ENCODE peak calls at places on chromosomes 2 and 18, in five cellular contexts. N is psoas muscle, A is BE2C, H is astrocyte, G is colonic mucosa. M is an unnamed sample. For H3K36me3 and H3K4me1, the result is how much of the 10 kb centered on the place peaks cover.

GRCh38 chr2:200742426-200742825 is 69.3 kb upstream of the BZW1 start:
- DNase-seq in G (no peak), A (no peak), N (peak), H (peak), M (peak)

GRCh38 chr2:120914839-120915521 is 179.3 kb downstream of the GLI2 start:
- DNase-seq in H (peak), N (peak), A (peak), G (peak), M (peak)

GRCh38 chr2:69278366-69278765 is 108.7 kb downstream of the GFPT1 start:
- DNase-seq in H (no peak), G (no peak), N (no peak), A (no peak), M (no peak)

GRCh38 chr2:229407170-229407569 is 136.1 kb upstream of the PID1 start:
- DNase-seq in G (peak), H (peak), A (no peak), N (peak), M (peak)

GRCh38 chr2:128361376-128362131 is 42.9 kb upstream of the HS6ST1 start:
- DNase-seq in A (no peak), N (no peak), H (no peak), G (no peak), M (no peak)

GRCh38 chr2:197191177-197191947 is 119.2 kb downstream of the ANKRD44 start:
- DNase-seq in G (no peak), A (no peak), N (no peak), H (no peak), M (no peak)

GRCh38 chr18:32545631-32546030 is 74.9 kb upstream of the GAREM1 start:
- DNase-seq in A (no peak), H (no peak), N (no peak), G (no peak), M (no peak)

GRCh38 chr18:79912409-79912991 is 39.0 kb downstream of the SLC66A2 start:
- DNase-seq in N (peak), H (peak), A (no peak), G (peak), M (no peak)

GRCh38 chr2:189363559-189363958 is 77.7 kb upstream of the WDR75 start:
- DNase-seq in N (no peak), A (no peak), H (peak), G (no peak), M (no peak)

GRCh38 chr2:172196768-172197322 is 94.1 kb upstream of the DLX2 start:
- DNase-seq in G (no peak), A (no peak), N (no peak), H (peak), M (no peak)

GRCh38 chr18:50806208-50806616 is 13.6 kb downstream of the MRO start:
- DNase-seq in N (no peak), A (no peak), G (no peak), H (no peak), M (no peak)

GRCh38 chr2:95284886-95285541 is 10.8 kb downstream of the PROM2 start:
- DNase-seq in H (no peak), A (no peak), G (no peak), N (no peak), M (no peak)

GRCh38 chr2:229273384-229274338 is 2.6 kb upstream of the PID1 start:
- DNase-seq in A (peak), H (peak), N (no peak), G (peak), M (no peak)

GRCh38 chr2:108193251-108193650 is 46.5 kb upstream of the SULT1C3 start:
- DNase-seq in N (no peak), G (no peak), H (no peak), A (no peak), M (no peak)

GRCh38 chr18:8972116-8972515 is 130.4 kb upstream of the NDUFV2 start:
- DNase-seq in G (no peak), H (no peak), A (no peak), N (no peak), M (no peak)

GRCh38 chr2:48474599-48475298 is 55.2 kb upstream of the STON1 start:
- DNase-seq in A (no peak), H (no peak), G (no peak), N (no peak), M (no peak)

GRCh38 chr2:29129586-29130281 is 14.5 kb downstream of the CLIP4 start:
- DNase-seq in A (no peak), H (no peak), N (no peak), G (no peak), M (no peak)
- H3K36me3 ChIP-seq in A (under half), H (under half), N (under half), G (under half), M (under half)

GRCh38 chr18:26549486-26550435 is 1.4 kb upstream of the KCTD1 start:
- DNase-seq in H (peak), G (peak), N (peak), A (peak), M (peak)
- H3K4me1 ChIP-seq in H (under half), G (under half), N (under half), A (under half), M (under half)

GRCh38 chr2:27663463-27664244 is at the start of the genes SLC4A1AP and SUPT7L:
- DNase-seq in N (peak), A (peak), H (peak), G (peak), M (peak)
- TF ChIP-seq CTCF in N (no peak), A (no peak), H (no peak), G (no peak), M (no peak)

GRCh38 chr2:206790311-206790935 is 25.0 kb downstream of the FASTKD2 start:
- DNase-seq in H (peak), A (no peak), G (no peak), N (no peak), M (no peak)

GRCh38 chr2:206783718-206784117 is 18.3 kb downstream of the FASTKD2 start:
- DNase-seq in G (no peak), N (no peak), A (peak), H (no peak), M (no peak)

GRCh38 chr2:206780671-206781070 is 15.3 kb downstream of the FASTKD2 start:
- DNase-seq in N (no peak), G (no peak), H (no peak), A (no peak), M (no peak)

DNA sequence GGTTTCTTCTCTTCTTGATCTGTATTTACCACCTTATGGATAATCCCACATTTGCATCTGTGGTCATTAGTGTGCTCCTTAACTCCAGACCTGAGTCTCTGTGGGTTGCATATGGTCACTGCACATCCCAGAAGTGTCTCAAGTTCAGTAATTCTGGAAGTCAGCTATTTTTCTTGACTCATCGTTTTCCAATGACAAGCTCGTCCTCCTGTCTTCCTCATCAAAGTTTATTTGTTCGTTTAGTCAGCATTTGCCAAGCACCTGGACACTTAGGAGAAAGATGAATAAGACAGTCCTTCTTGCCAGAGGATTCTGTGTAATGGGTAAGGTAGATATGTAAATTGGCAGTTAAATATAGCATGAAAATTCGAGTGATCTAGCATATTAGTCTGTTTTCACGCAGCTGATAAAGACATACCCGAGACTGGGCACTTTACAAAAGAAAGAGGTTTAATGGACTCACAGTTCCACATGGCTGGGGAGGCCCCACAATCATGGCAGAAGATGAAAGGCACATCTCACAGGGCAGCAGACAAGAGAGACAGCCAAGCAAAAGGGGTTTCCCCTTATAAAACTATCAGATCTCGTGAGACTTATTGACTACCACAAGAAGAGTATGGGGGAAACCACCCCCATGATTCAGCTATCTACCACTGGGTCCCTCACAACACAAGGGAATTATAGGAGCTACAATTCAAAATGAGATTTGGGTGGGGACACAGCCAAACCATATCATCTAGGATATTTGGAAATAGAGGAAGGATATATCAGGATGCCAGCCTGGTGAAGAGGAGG is 19.4 kb downstream of the FASTKD2 start:
- DNase-seq in A (no peak), G (no peak), N (no peak), H (no peak), M (no peak)
- H3K36me3 ChIP-seq in A (half or more), G (under half), N (half or more), H (under half), M (half or more)

GRCh38 chr2:101115664-101116063 is 35.5 kb downstream of the TBC1D8 start:
- DNase-seq in H (no peak), N (no peak), A (no peak), G (no peak), M (no peak)
- H3K4me1 ChIP-seq in H (under half), N (half or more), A (under half), G (under half), M (half or more)

GRCh38 chr2:36361396-36361795 is 5.8 kb downstream of the CRIM1 start:
- DNase-seq in G (no peak), A (no peak), H (peak), N (no peak), M (no peak)
- TF ChIP-seq CTCF in G (no peak), A (no peak), H (no peak), N (no peak), M (no peak)

DNA sequence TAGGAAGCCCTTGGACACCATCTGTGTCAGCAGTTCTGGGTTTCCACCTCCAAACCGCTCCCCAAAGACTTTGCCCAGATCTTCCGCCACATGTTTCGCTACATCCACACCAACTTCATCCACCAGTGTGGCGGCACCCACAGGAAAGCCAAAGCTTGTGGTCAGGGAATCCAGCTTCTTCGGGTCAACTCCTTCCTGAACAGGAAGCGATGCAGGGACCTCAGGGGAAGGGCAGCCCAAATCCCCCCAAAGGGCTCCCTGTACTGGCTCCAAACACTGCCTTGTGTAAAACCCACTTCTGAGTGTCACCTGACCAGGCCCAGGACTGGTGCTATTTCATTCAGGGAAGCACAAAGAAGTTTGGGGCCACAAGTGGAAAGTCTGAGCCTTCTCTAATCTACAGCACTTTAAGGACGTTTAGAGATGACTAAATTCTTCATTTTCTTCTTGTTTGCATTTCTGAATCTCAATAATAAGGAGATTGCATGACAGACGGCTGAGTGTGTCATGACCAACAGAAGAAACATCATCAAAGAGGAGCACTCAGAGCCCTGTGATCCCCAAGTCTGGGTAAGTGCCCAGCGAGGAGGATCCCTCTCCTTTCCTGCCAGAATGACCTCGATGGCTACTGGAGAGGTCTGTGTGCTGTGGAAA is 20.8 kb downstream of the GAREM2 start:
- DNase-seq in H (no peak), G (no peak), N (no peak), A (no peak), M (no peak)
- H3K36me3 ChIP-seq in H (half or more), G (under half), N (half or more), A (half or more), M (half or more)

GRCh38 chr2:163717993-163718680 is 17.7 kb downstream of the FIGN start:
- DNase-seq in N (no peak), G (no peak), H (no peak), A (peak), M (no peak)

GRCh38 chr2:163716101-163716500 is 19.7 kb downstream of the FIGN start:
- DNase-seq in A (no peak), G (no peak), H (no peak), N (no peak), M (no peak)

GRCh38 chr2:163715199-163715598 is 20.6 kb downstream of the FIGN start:
- DNase-seq in G (no peak), H (no peak), A (no peak), N (no peak), M (no peak)

GRCh38 chr2:163719278-163719677 is 16.5 kb downstream of the FIGN start:
- DNase-seq in G (no peak), A (no peak), N (no peak), H (no peak), M (no peak)

GRCh38 chr2:163717474-163717873 is 18.3 kb downstream of the FIGN start:
- DNase-seq in H (no peak), A (no peak), G (no peak), N (no peak), M (no peak)
- H3K4me1 ChIP-seq in H (under half), A (under half), G (under half), N (under half), M (under half)

GRCh38 chr18:40529478-40529877 is 1425.6 kb upstream of the PIK3C3 start:
- DNase-seq in G (no peak), H (peak), N (no peak), A (no peak), M (no peak)
- TF ChIP-seq CTCF in G (no peak), H (peak), N (no peak), A (no peak), M (no peak)

M was measured in right atrium auricular region.